ENCODE peak calls at places on chromosome 21, in four cellular contexts. One of them, this sample, is unnamed.

GRCh38 chr21:31354604-31355443 is 10.8 kb upstream of the TIAM1 start:
- DNase-seq in fibroblast of lung: peak
- DNase-seq in epithelial cell of proximal tubule: peak
- DNase-seq in left lung: peak
- DNase-seq in this sample: peak

GRCh38 chr21:15446193-15446592 is 283.6 kb upstream of the USP25 start:
- DNase-seq in fibroblast of lung: no peak
- DNase-seq in epithelial cell of proximal tubule: no peak
- DNase-seq in left lung: no peak
- DNase-seq in this sample: no peak

GRCh38 chr21:29626787-29627470 is 312.9 kb downstream of the GRIK1 start:
- DNase-seq in fibroblast of lung: no peak
- DNase-seq in epithelial cell of proximal tubule: no peak
- DNase-seq in left lung: no peak
- DNase-seq in this sample: no peak

GRCh38 chr21:31684918-31685317 is 25.4 kb downstream of the SOD1 start:
- DNase-seq in fibroblast of lung: no peak
- DNase-seq in epithelial cell of proximal tubule: no peak
- DNase-seq in left lung: no peak
- DNase-seq in this sample: no peak

GRCh38 chr21:37742532-37742931 is 173.7 kb downstream of the KCNJ6 start:
- DNase-seq in fibroblast of lung: no peak
- DNase-seq in epithelial cell of proximal tubule: no peak
- DNase-seq in left lung: no peak
- DNase-seq in this sample: no peak

GRCh38 chr21:38811257-38811656 is 5.5 kb downstream of the ETS2 start:
- DNase-seq in fibroblast of lung: peak
- DNase-seq in epithelial cell of proximal tubule: no peak
- DNase-seq in left lung: no peak
- DNase-seq in this sample: no peak

GRCh38 chr21:39867198-39867650 is at the start of gene PCP4:
- DNase-seq in fibroblast of lung: peak
- DNase-seq in epithelial cell of proximal tubule: no peak
- DNase-seq in left lung: peak
- DNase-seq in this sample: peak

GRCh38 chr21:42585881-42586280 is 67.5 kb upstream of the PDE9A start:
- DNase-seq in fibroblast of lung: no peak
- DNase-seq in epithelial cell of proximal tubule: no peak
- DNase-seq in left lung: peak
- DNase-seq in this sample: no peak

GRCh38 chr21:15240846-15241245 is 176.0 kb upstream of the NRIP1 start:
- DNase-seq in fibroblast of lung: peak
- DNase-seq in epithelial cell of proximal tubule: no peak
- DNase-seq in left lung: no peak
- DNase-seq in this sample: peak

DNA sequence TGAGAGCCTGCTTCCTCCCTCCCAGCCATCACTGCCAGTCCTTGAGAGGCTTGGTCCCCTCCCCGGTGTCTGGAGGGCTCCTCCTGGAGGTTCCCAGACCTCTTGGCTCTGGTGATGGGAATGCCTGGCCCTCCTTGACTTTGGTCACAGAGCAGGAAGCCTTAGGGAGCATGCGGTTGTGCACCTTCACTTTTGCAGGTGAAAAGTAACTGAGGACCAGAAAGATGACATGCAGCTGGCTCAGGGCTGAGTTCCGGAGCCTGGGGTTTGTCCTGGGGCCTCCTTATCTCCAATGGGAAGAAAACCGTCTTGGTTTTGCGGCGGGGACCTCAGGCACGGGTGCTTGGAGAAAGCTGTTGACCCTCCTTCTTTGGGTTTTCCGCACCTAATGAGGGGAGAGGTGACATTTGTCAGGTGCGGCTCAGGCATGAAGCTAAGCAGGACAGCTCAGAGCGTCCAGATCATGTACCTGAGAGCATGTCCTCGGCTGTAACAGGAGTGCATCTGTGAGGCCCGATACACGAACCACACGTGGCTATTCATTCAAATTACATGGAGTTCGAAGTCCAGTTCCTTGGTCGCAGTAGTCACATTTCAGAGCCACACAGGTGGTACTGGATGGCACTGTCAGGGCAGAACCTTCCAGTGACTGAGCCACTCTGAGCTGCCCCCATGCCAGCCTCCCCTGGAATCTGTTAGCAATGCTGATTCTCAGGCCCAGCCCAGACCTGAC is 608 bp upstream of the MX2 start:
- DNase-seq in fibroblast of lung: no peak
- DNase-seq in epithelial cell of proximal tubule: no peak
- DNase-seq in left lung: no peak
- DNase-seq in this sample: no peak
- H3K4me3 ChIP-seq in fibroblast of lung: no peak
- H3K4me3 ChIP-seq in epithelial cell of proximal tubule: no peak
- H3K4me3 ChIP-seq in left lung: peak
- H3K4me3 ChIP-seq in this sample: no peak

GRCh38 chr21:28521932-28522826 is 470.5 kb downstream of the LTN1 start:
- DNase-seq in fibroblast of lung: peak
- DNase-seq in epithelial cell of proximal tubule: peak
- DNase-seq in left lung: no peak
- DNase-seq in this sample: no peak
- TF ChIP-seq CTCF in fibroblast of lung: peak
- TF ChIP-seq CTCF in epithelial cell of proximal tubule: peak
- TF ChIP-seq CTCF in left lung: no peak
- TF ChIP-seq CTCF in this sample: peak

GRCh38 chr21:46284077-46284644 is 1.2 kb downstream of the MCM3AP start:
- DNase-seq in fibroblast of lung: no peak
- DNase-seq in epithelial cell of proximal tubule: no peak
- DNase-seq in left lung: no peak
- DNase-seq in this sample: no peak
- H3K4me3 ChIP-seq in fibroblast of lung: no peak
- H3K4me3 ChIP-seq in epithelial cell of proximal tubule: no peak
- H3K4me3 ChIP-seq in left lung: peak
- H3K4me3 ChIP-seq in this sample: no peak

GRCh38 chr21:17900281-17900989 is 81.3 kb upstream of the C21orf91 start:
- DNase-seq in fibroblast of lung: no peak
- DNase-seq in epithelial cell of proximal tubule: no peak
- DNase-seq in left lung: no peak
- DNase-seq in this sample: no peak

GRCh38 chr21:17900990-17901385 is 81.8 kb upstream of the C21orf91 start:
- DNase-seq in fibroblast of lung: no peak
- DNase-seq in epithelial cell of proximal tubule: no peak
- DNase-seq in left lung: no peak
- DNase-seq in this sample: no peak

GRCh38 chr21:17903929-17904639 is 84.9 kb upstream of the C21orf91 start:
- DNase-seq in fibroblast of lung: no peak
- DNase-seq in epithelial cell of proximal tubule: no peak
- DNase-seq in left lung: no peak
- DNase-seq in this sample: no peak

GRCh38 chr21:17901458-17902092 is 82.4 kb upstream of the C21orf91 start:
- DNase-seq in fibroblast of lung: no peak
- DNase-seq in epithelial cell of proximal tubule: no peak
- DNase-seq in left lung: no peak
- DNase-seq in this sample: no peak

DNA sequence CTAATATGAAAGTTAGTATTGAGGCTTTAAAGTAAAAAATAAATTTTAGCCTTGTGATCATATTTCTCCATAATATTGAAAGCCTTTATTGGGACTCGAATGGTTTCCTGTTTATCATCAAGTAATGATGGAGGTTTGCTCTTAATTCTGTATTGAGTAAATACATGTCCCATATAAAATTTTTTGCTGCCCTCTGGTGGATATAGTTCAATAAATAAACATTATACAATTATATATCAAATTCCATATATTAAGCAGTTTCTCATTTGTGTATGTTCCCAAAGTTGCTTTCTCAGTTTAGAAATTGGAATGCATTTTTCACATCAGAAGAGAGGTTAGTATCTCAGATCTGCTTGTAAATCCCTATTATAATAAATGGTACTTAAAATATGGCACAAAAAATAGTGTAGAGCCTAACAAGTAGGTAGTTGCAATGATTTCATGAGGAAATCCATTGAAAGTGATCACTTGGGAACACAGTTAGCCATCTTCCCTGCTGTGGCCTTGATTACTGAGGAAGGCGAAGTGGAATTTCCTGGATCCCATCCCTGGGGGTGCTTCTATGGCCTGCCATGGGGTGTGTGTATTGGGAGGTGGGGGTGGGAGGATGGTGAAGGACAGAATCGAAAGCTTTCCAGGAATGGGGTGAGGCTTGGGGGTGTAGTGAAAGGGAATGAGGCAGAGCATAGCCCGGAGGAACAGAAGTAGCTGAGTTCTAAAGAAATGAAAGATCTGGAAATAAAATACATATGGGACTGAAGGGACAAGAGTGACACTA is 84.1 kb upstream of the C21orf91 start:
- DNase-seq in fibroblast of lung: peak
- DNase-seq in epithelial cell of proximal tubule: no peak
- DNase-seq in left lung: no peak
- DNase-seq in this sample: no peak
- TF ChIP-seq CTCF in fibroblast of lung: no peak
- TF ChIP-seq CTCF in epithelial cell of proximal tubule: peak
- TF ChIP-seq CTCF in left lung: no peak
- TF ChIP-seq CTCF in this sample: no peak

GRCh38 chr21:43762303-43763128 is 13.6 kb downstream of the CSTB start:
- DNase-seq in fibroblast of lung: no peak
- DNase-seq in epithelial cell of proximal tubule: no peak
- DNase-seq in left lung: no peak
- DNase-seq in this sample: no peak

GRCh38 chr21:43761886-43762285 is 14.2 kb downstream of the CSTB start:
- DNase-seq in fibroblast of lung: no peak
- DNase-seq in epithelial cell of proximal tubule: no peak
- DNase-seq in left lung: no peak
- DNase-seq in this sample: no peak

GRCh38 chr21:43759651-43760050 is 16.5 kb downstream of the CSTB start:
- DNase-seq in fibroblast of lung: no peak
- DNase-seq in epithelial cell of proximal tubule: no peak
- DNase-seq in left lung: no peak
- DNase-seq in this sample: no peak

GRCh38 chr21:43758811-43759210 is 17.3 kb downstream of the CSTB start:
- DNase-seq in fibroblast of lung: no peak
- DNase-seq in epithelial cell of proximal tubule: no peak
- DNase-seq in left lung: no peak
- DNase-seq in this sample: no peak

GRCh38 chr21:43760391-43760958 is 15.6 kb downstream of the CSTB start:
- DNase-seq in fibroblast of lung: no peak
- DNase-seq in epithelial cell of proximal tubule: no peak
- DNase-seq in left lung: no peak
- DNase-seq in this sample: no peak
- H3K4me3 ChIP-seq in fibroblast of lung: no peak
- H3K4me3 ChIP-seq in epithelial cell of proximal tubule: no peak
- H3K4me3 ChIP-seq in left lung: no peak
- H3K4me3 ChIP-seq in this sample: no peak

GRCh38 chr21:26909972-26910371 is 56.9 kb downstream of the ADAMTS5 start:
- DNase-seq in fibroblast of lung: peak
- DNase-seq in epithelial cell of proximal tubule: peak
- DNase-seq in left lung: no peak
- DNase-seq in this sample: no peak
- TF ChIP-seq CTCF in fibroblast of lung: no peak
- TF ChIP-seq CTCF in epithelial cell of proximal tubule: peak
- TF ChIP-seq CTCF in left lung: no peak
- TF ChIP-seq CTCF in this sample: peak

GRCh38 chr21:16473965-16474364 is 744.2 kb downstream of the USP25 start:
- DNase-seq in fibroblast of lung: peak
- DNase-seq in epithelial cell of proximal tubule: no peak
- DNase-seq in left lung: no peak
- DNase-seq in this sample: no peak
- H3K4me3 ChIP-seq in fibroblast of lung: no peak
- H3K4me3 ChIP-seq in epithelial cell of proximal tubule: no peak
- H3K4me3 ChIP-seq in left lung: no peak
- H3K4me3 ChIP-seq in this sample: no peak

GRCh38 chr21:34509151-34509550 is 2.9 kb downstream of the KCNE1 start:
- DNase-seq in fibroblast of lung: no peak
- DNase-seq in epithelial cell of proximal tubule: no peak
- DNase-seq in left lung: no peak
- DNase-seq in this sample: no peak
- TF ChIP-seq CTCF in fibroblast of lung: no peak
- TF ChIP-seq CTCF in epithelial cell of proximal tubule: peak
- TF ChIP-seq CTCF in left lung: no peak
- TF ChIP-seq CTCF in this sample: peak

DNA sequence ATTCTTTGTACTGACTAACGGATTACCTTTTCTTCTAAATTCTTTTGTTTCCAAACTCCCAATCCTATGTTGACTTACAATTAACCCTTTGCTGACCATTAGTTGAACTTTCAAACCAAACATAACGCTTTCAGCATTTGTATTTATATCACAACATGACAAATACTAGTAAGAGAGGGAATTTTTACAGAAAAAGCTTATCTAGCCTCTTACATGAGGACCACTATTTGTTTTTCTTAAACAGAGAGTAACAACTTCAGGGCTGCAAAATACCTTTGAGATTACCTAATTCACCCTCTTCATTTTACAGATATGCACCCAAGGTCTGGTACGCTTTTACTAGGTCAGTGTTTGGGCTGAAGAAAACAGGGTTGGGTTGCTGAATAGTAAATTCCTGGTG is 45.0 kb upstream of the CXADR start:
- DNase-seq in fibroblast of lung: no peak
- DNase-seq in epithelial cell of proximal tubule: no peak
- DNase-seq in left lung: no peak
- DNase-seq in this sample: no peak
- H3K4me3 ChIP-seq in fibroblast of lung: no peak
- H3K4me3 ChIP-seq in epithelial cell of proximal tubule: no peak
- H3K4me3 ChIP-seq in left lung: no peak
- H3K4me3 ChIP-seq in this sample: no peak

GRCh38 chr21:45954271-45954670 is 27.3 kb upstream of the COL6A1 start:
- DNase-seq in fibroblast of lung: peak
- DNase-seq in epithelial cell of proximal tubule: no peak
- DNase-seq in left lung: no peak
- DNase-seq in this sample: peak
- TF ChIP-seq CTCF in fibroblast of lung: peak
- TF ChIP-seq CTCF in epithelial cell of proximal tubule: peak
- TF ChIP-seq CTCF in left lung: no peak
- TF ChIP-seq CTCF in this sample: peak